ENCODE peak calls at places on chromosome 18, in seven cellular contexts. Y, B, P, S, A, L and J are unnamed samples. For H3K4me1, the result is how much of the 10 kb centered on the place peaks cover.

GRCh38 chr18:9743200-9744016 is 35.3 kb downstream of the RAB31 start:
- DNase-seq in A (peak), Y (peak), P (no peak), B (peak), L (no peak), S (peak), J (peak)

GRCh38 chr18:47036927-47037605 is 1.6 kb upstream of the ELOA2 start:
- DNase-seq in Y (no peak), L (no peak), S (no peak), B (no peak), P (no peak), A (no peak), J (no peak)

GRCh38 chr18:32440478-32440877 is 30.2 kb downstream of the GAREM1 start:
- DNase-seq in P (no peak), B (no peak), Y (no peak), S (no peak), A (no peak), L (no peak), J (no peak)

GRCh38 chr18:79588636-79589481 is 90.7 kb upstream of the CTDP1 start:
- DNase-seq in B (peak), Y (no peak), L (no peak), S (peak), A (peak), P (peak), J (peak)

GRCh38 chr18:34773961-34774754 is 64.1 kb downstream of the DTNA start:
- DNase-seq in A (peak), S (peak), L (no peak), B (peak), Y (no peak), P (no peak), J (peak)

GRCh38 chr18:26970637-26971036 is 105.1 kb upstream of the AQP4 start:
- DNase-seq in S (no peak), A (no peak), P (no peak), B (no peak), Y (no peak), L (no peak), J (no peak)

GRCh38 chr18:14945984-14946383 is 198.0 kb downstream of the ANKRD30B start:
- DNase-seq in P (peak), A (no peak), L (no peak), B (no peak), S (no peak), Y (no peak), J (no peak)

GRCh38 chr18:27750014-27750413 is 426.9 kb downstream of the CDH2 start:
- DNase-seq in P (no peak), Y (no peak), B (peak), L (no peak), S (no peak), A (no peak), J (no peak)

GRCh38 chr18:55219059-55219458 is 259.8 kb upstream of the CCDC68 start:
- DNase-seq in S (no peak), P (no peak), Y (no peak), A (no peak), L (no peak), B (no peak), J (no peak)

GRCh38 chr18:59516356-59517155 is 157.5 kb upstream of the LMAN1 start:
- DNase-seq in B (peak), S (no peak), A (no peak), Y (peak), P (no peak), L (no peak), J (no peak)

GRCh38 chr18:11047817-11048216 is 101.6 kb downstream of the PIEZO2 start:
- DNase-seq in S (no peak), A (no peak), B (no peak), P (no peak), L (no peak), Y (no peak), J (no peak)

GRCh38 chr18:48547456-48548403 is 8.9 kb downstream of the CTIF start:
- DNase-seq in S (no peak), B (peak), P (peak), A (no peak), Y (no peak), L (peak), J (peak)

GRCh38 chr18:22559414-22560282 is 141.9 kb upstream of the CTAGE1 start:
- DNase-seq in Y (peak), S (peak), B (peak), P (no peak), L (peak), A (no peak), J (peak)

GRCh38 chr18:27240383-27240782 is 55.3 kb upstream of the CHST9 start:
- DNase-seq in Y (no peak), S (no peak), A (no peak), L (no peak), B (no peak), P (no peak), J (no peak)

GRCh38 chr18:49933530-49933929 is 120.2 kb upstream of the ACAA2 start:
- DNase-seq in Y (no peak), L (no peak), S (no peak), P (no peak), A (no peak), B (no peak), J (no peak)

GRCh38 chr18:37987901-37988300 is 422.3 kb upstream of the CELF4 start:
- DNase-seq in S (no peak), B (no peak), P (no peak), L (no peak), A (no peak), Y (no peak), J (no peak)

GRCh38 chr18:13377496-13377895 is 158.9 kb downstream of the LDLRAD4 start:
- DNase-seq in B (no peak), S (no peak), L (peak), A (no peak), P (peak), Y (no peak), J (no peak)

GRCh38 chr18:13378150-13378549 is 159.6 kb downstream of the LDLRAD4 start:
- DNase-seq in Y (no peak), P (no peak), A (no peak), S (no peak), L (peak), B (no peak), J (no peak)

GRCh38 chr18:13379930-13380665 is 161.5 kb downstream of the LDLRAD4 start:
- DNase-seq in P (no peak), L (peak), B (no peak), S (no peak), Y (no peak), A (no peak), J (no peak)

GRCh38 chr18:13380671-13381070 is 162.1 kb downstream of the LDLRAD4 start:
- DNase-seq in L (peak), S (no peak), A (no peak), B (no peak), P (no peak), Y (no peak), J (no peak)

GRCh38 chr18:13379062-13379800 is 160.7 kb downstream of the LDLRAD4 start:
- DNase-seq in P (no peak), Y (no peak), L (peak), S (no peak), A (no peak), B (no peak), J (no peak)
- H3K4me1 ChIP-seq in P (half or more), Y (under half), L (half or more), S (half or more), A (under half), B (under half), J (under half)

DNA sequence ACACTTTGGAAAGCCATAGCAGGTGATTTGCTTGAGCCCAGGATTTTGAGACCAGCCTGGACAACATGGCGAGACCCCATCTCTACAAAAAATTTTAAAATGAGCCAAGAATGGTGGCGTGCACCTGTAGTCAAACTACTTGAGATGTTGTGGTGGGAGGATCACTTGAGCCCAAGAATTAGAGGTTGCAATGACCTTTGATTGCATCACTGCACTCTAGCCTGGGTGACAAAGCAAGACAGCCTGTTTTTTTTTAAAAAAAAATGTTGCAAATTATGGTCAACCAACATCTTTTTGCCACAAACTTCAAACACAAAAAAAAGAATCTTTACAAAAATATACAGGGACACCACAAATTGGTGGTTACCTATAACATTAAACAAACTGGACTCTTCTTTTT is 40.3 kb downstream of the MEX3C start:
- DNase-seq in L (no peak), B (no peak), P (no peak), S (no peak), Y (no peak), A (no peak), J (no peak)
- H3K4me1 ChIP-seq in L (under half), B (under half), P (under half), S (under half), Y (under half), A (under half), J (under half)

DNA sequence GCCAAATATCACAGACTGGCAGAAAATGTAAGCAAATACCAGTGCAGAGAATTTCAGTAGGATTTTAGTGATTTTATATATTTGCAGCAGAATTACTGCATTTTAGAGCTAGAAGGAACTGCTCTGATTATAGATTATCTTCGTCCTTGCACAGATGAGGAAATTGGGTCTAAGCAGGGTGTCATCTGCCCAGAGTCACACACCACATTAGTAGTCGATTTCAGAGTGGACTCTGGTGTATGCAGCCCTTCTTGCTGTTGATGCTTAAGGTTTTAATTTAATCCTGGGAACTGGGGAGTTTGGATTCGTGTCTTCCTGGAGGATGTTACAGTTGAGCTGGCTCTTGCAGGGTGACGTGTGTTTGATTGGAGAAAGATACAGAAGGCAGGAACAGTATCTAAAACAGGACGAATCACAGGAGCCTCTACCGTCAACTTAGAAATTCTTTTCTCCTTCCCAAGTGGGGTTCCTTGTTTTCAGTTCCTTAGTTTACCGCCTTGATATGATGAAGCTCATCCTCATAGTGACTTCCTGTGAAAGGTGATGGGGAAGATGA is 6.9 kb downstream of the SOCS6 start:
- DNase-seq in L (no peak), B (no peak), S (no peak), A (no peak), Y (no peak), P (no peak), J (no peak)
- H3K4me1 ChIP-seq in L (under half), B (under half), S (half or more), A (under half), Y (half or more), P (half or more), J (under half)

GRCh38 chr18:74289137-74289536 is 2.6 kb downstream of the CYB5A start:
- DNase-seq in Y (no peak), A (no peak), B (no peak), L (no peak), P (no peak), S (no peak), J (no peak)

GRCh38 chr18:74286106-74286856 is 5.5 kb downstream of the CYB5A start:
- DNase-seq in A (no peak), Y (no peak), L (no peak), S (no peak), P (no peak), B (no peak), J (no peak)

GRCh38 chr18:74289946-74290478 is 1.8 kb downstream of the CYB5A start:
- DNase-seq in L (no peak), Y (no peak), P (no peak), A (no peak), S (no peak), B (no peak), J (no peak)

GRCh38 chr18:74288730-74289129 is 3.0 kb downstream of the CYB5A start:
- DNase-seq in B (no peak), P (no peak), A (no peak), L (no peak), S (no peak), Y (no peak), J (no peak)

DNA sequence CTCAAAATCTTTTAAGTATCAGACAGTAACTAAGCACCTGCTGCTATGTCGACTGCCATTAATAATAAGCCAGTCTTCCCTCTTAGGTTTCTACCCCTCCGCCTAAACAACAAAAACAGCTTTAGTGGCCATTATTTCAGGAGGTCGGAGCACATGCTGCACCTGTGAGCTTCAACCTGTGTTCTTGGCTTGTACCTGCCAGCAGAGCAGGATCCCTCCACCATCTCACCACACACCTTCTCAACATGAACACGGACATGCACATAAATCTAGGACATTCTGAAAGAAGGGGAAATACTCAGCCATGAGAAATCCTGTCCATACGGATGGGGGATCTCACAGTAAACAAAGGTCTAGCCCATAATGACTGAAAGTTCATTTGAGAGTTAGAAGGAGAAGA is 3.7 kb downstream of the CYB5A start:
- DNase-seq in A (no peak), L (no peak), S (no peak), P (no peak), B (no peak), Y (no peak), J (no peak)
- H3K4me1 ChIP-seq in A (under half), L (under half), S (under half), P (under half), B (under half), Y (half or more), J (under half)

DNA sequence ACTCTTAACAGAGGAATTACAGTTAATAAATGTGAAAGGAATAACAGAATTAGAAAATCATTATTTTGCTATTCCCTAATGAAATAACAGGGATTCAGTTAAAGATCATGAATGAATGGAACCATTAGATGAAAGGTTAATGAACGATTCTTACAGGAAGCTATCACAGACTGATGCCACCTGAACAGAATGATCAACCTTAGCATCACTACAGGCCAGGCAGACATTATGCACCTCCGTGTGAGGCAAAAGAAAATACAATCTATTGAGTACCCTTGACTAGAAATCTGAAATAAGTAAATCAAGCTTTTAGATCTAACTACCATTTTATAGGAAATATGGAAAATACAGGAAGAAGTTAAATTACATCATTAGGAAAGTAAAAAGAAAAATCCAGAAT is 10.4 kb downstream of the ROCK1 start:
- DNase-seq in Y (no peak), B (no peak), A (no peak), L (no peak), S (no peak), P (no peak), J (no peak)
- H3K4me1 ChIP-seq in Y (under half), B (under half), A (under half), L (half or more), S (half or more), P (under half), J (under half)

GRCh38 chr18:23583071-23583865 is 3.0 kb downstream of the NPC1 start:
- DNase-seq in A (no peak), B (no peak), L (no peak), S (no peak), Y (no peak), P (no peak), J (no peak)

GRCh38 chr18:23586249-23587196 is at the start of gene NPC1:
- DNase-seq in B (peak), Y (peak), L (peak), S (peak), A (peak), P (peak), J (peak)

GRCh38 chr18:23585897-23586248 is 433 bp downstream of the NPC1 start:
- DNase-seq in A (no peak), S (no peak), L (no peak), Y (no peak), P (no peak), B (no peak), J (no peak)

GRCh38 chr18:23584019-23584970 is 2.0 kb downstream of the NPC1 start:
- DNase-seq in B (no peak), S (no peak), A (no peak), L (no peak), P (no peak), Y (no peak), J (no peak)

DNA sequence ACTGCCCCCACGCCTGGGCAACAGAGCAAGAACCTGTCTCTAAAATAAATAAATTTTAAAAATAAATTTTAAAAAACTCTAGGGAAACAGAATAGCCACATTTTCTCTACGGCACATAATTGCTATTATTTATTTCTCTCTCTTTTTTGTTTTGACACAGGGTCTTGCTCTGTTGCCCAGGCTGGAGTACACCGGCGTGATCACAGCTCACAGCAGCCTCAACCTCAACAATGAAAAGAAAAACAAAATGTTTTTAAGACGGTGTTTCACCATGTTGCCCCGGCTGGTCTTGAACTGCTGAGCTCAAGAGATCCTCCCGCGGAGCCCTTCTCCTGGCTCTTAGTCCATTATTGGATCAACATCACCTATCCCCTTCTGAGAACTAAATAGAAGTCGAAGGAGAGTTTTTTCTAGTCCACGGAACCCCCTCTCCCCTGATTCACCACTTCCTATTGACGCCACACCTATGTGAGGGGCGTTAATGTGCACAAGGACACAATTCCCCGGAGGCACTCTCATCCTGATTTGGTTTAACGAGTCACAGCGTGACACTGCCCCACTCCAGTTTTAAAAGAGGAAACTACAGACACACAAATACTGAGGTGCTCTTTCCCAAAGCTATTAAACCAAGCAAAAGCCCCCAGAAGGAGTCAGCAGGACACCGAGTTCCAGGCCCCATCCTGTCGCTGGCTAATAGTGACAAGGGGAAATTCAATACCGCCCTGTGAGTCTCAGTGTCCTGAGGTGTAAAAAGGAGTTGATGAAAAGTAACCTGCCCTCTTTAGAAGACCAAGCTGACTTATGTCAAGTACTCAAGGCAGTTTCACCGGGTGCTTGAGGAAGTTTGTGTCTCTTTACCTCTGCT is 1.1 kb downstream of the NPC1 start:
- DNase-seq in Y (no peak), S (no peak), A (no peak), B (peak), L (no peak), P (no peak), J (no peak)
- H3K4me1 ChIP-seq in Y (half or more), S (under half), A (under half), B (under half), L (under half), P (under half), J (under half)